ENCODE peak calls at places on chromosome 9, in six cellular contexts. One of them, this sample, is unnamed.
A peak's percentile ranks its signal among the peaks of the same experiment; 100 is the strongest.

GRCh38 chr9:121393318-121393717 is 23.3 kb upstream of the STOM start:
- DNase-seq in stimulated activated CD4-positive, alpha-beta T cell treated with anti-CD3 and anti-CD28 coated beads, Interleukin-4, amount 100 ng/mL, for 1 hour: no peak
- DNase-seq in cardiac fibroblast: peak; percentile 35
- DNase-seq in CD4-positive, alpha-beta T cell: no peak
- DNase-seq in transverse colon: no peak
- DNase-seq in Ammon's horn: no peak
- DNase-seq in this sample: no peak

GRCh38 chr9:133580971-133581370 is 28.2 kb downstream of the FAM163B start:
- DNase-seq in stimulated activated CD4-positive, alpha-beta T cell treated with anti-CD3 and anti-CD28 coated beads, Interleukin-4, amount 100 ng/mL, for 1 hour: no peak
- DNase-seq in cardiac fibroblast: no peak
- DNase-seq in CD4-positive, alpha-beta T cell: no peak
- DNase-seq in transverse colon: no peak
- DNase-seq in Ammon's horn: no peak
- DNase-seq in this sample: no peak

GRCh38 chr9:117153021-117153420 is 261.8 kb downstream of the ASTN2 start:
- DNase-seq in stimulated activated CD4-positive, alpha-beta T cell treated with anti-CD3 and anti-CD28 coated beads, Interleukin-4, amount 100 ng/mL, for 1 hour: no peak
- DNase-seq in cardiac fibroblast: peak; percentile 2
- DNase-seq in CD4-positive, alpha-beta T cell: no peak
- DNase-seq in transverse colon: no peak
- DNase-seq in Ammon's horn: peak; percentile 21
- DNase-seq in this sample: no peak

GRCh38 chr9:121862371-121862970 is 211.0 kb downstream of the DAB2IP start:
- DNase-seq in stimulated activated CD4-positive, alpha-beta T cell treated with anti-CD3 and anti-CD28 coated beads, Interleukin-4, amount 100 ng/mL, for 1 hour: no peak
- DNase-seq in cardiac fibroblast: no peak
- DNase-seq in CD4-positive, alpha-beta T cell: no peak
- DNase-seq in transverse colon: no peak
- DNase-seq in Ammon's horn: no peak
- DNase-seq in this sample: no peak

GRCh38 chr9:38422555-38423245 is 1.6 kb downstream of the IGFBPL1 start:
- DNase-seq in stimulated activated CD4-positive, alpha-beta T cell treated with anti-CD3 and anti-CD28 coated beads, Interleukin-4, amount 100 ng/mL, for 1 hour: no peak
- DNase-seq in cardiac fibroblast: no peak
- DNase-seq in CD4-positive, alpha-beta T cell: no peak
- DNase-seq in transverse colon: no peak
- DNase-seq in Ammon's horn: no peak
- DNase-seq in this sample: no peak

GRCh38 chr9:115211413-115212204 is 93.7 kb upstream of the TNC start:
- DNase-seq in stimulated activated CD4-positive, alpha-beta T cell treated with anti-CD3 and anti-CD28 coated beads, Interleukin-4, amount 100 ng/mL, for 1 hour: no peak
- DNase-seq in cardiac fibroblast: no peak
- DNase-seq in CD4-positive, alpha-beta T cell: no peak
- DNase-seq in transverse colon: no peak
- DNase-seq in Ammon's horn: no peak
- DNase-seq in this sample: no peak

GRCh38 chr9:78023003-78023741 is 8.4 kb downstream of the GNAQ start:
- DNase-seq in stimulated activated CD4-positive, alpha-beta T cell treated with anti-CD3 and anti-CD28 coated beads, Interleukin-4, amount 100 ng/mL, for 1 hour: no peak
- DNase-seq in cardiac fibroblast: peak; percentile 92
- DNase-seq in CD4-positive, alpha-beta T cell: no peak
- DNase-seq in transverse colon: no peak
- DNase-seq in Ammon's horn: peak; percentile 62
- DNase-seq in this sample: peak; percentile 33

GRCh38 chr9:6921335-6921734 is 163.6 kb downstream of the KDM4C start:
- DNase-seq in stimulated activated CD4-positive, alpha-beta T cell treated with anti-CD3 and anti-CD28 coated beads, Interleukin-4, amount 100 ng/mL, for 1 hour: no peak
- DNase-seq in cardiac fibroblast: no peak
- DNase-seq in CD4-positive, alpha-beta T cell: no peak
- DNase-seq in transverse colon: no peak
- DNase-seq in Ammon's horn: no peak
- DNase-seq in this sample: no peak

GRCh38 chr9:83964973-83965349 is 15.1 kb downstream of the HNRNPK start:
- DNase-seq in stimulated activated CD4-positive, alpha-beta T cell treated with anti-CD3 and anti-CD28 coated beads, Interleukin-4, amount 100 ng/mL, for 1 hour: no peak
- DNase-seq in cardiac fibroblast: no peak
- DNase-seq in CD4-positive, alpha-beta T cell: no peak
- DNase-seq in transverse colon: no peak
- DNase-seq in Ammon's horn: no peak
- DNase-seq in this sample: no peak

GRCh38 chr9:130191749-130192120 is 19.5 kb downstream of the NCS1 start:
- DNase-seq in stimulated activated CD4-positive, alpha-beta T cell treated with anti-CD3 and anti-CD28 coated beads, Interleukin-4, amount 100 ng/mL, for 1 hour: no peak
- DNase-seq in cardiac fibroblast: no peak
- DNase-seq in CD4-positive, alpha-beta T cell: no peak
- DNase-seq in transverse colon: no peak
- DNase-seq in Ammon's horn: peak; percentile 50
- DNase-seq in this sample: no peak

GRCh38 chr9:4327504-4328191 is 27.8 kb upstream of the GLIS3 start:
- DNase-seq in stimulated activated CD4-positive, alpha-beta T cell treated with anti-CD3 and anti-CD28 coated beads, Interleukin-4, amount 100 ng/mL, for 1 hour: no peak
- DNase-seq in cardiac fibroblast: peak; percentile 64
- DNase-seq in CD4-positive, alpha-beta T cell: no peak
- DNase-seq in transverse colon: no peak
- DNase-seq in Ammon's horn: no peak
- DNase-seq in this sample: no peak

GRCh38 chr9:113654605-113655193 is 191.2 kb downstream of the RGS3 start:
- DNase-seq in stimulated activated CD4-positive, alpha-beta T cell treated with anti-CD3 and anti-CD28 coated beads, Interleukin-4, amount 100 ng/mL, for 1 hour: no peak
- DNase-seq in cardiac fibroblast: peak; percentile 56
- DNase-seq in CD4-positive, alpha-beta T cell: no peak
- DNase-seq in transverse colon: no peak
- DNase-seq in Ammon's horn: no peak
- DNase-seq in this sample: no peak

GRCh38 chr9:127754761-127755557 is 19.9 kb upstream of the TOR2A start:
- DNase-seq in stimulated activated CD4-positive, alpha-beta T cell treated with anti-CD3 and anti-CD28 coated beads, Interleukin-4, amount 100 ng/mL, for 1 hour: no peak
- DNase-seq in cardiac fibroblast: no peak
- DNase-seq in CD4-positive, alpha-beta T cell: no peak
- DNase-seq in transverse colon: no peak
- DNase-seq in Ammon's horn: no peak
- DNase-seq in this sample: no peak

This sample was measured in small intestine.